ENCODE peak calls at places on chromosomes 3 and 15, in seven cellular contexts. V is progenitor cell of endocrine pancreas, N is A673, Y is Peyer's patch, G is IMR-90, J is neural progenitor cell, K is uterus. M is an unnamed sample.

GRCh38 chr15:68057089-68057488 is 3.0 kb downstream of the PIAS1 start:
- DNase-seq in V (no peak), N (no peak), Y (no peak), G (no peak), J (no peak), K (no peak), M (no peak)

GRCh38 chr3:13053915-13054704 is 19.1 kb downstream of the IQSEC1 start:
- DNase-seq in V (no peak), N (no peak), Y (no peak), G (no peak), J (no peak), K (no peak), M (no peak)

GRCh38 chr3:185831195-185831594 is 6.4 kb upstream of the IGF2BP2 start:
- DNase-seq in V (no peak), N (no peak), Y (no peak), G (no peak), J (no peak), K (no peak), M (no peak)

GRCh38 chr15:48493084-48493762 is 152.3 kb downstream of the FBN1 start:
- DNase-seq in V (no peak), N (no peak), Y (no peak), G (peak), J (no peak), K (peak), M (no peak)

GRCh38 chr3:150232992-150233451 is 175.1 kb upstream of the TSC22D2 start:
- DNase-seq in V (no peak), N (peak), Y (no peak), G (peak), J (no peak), K (no peak), M (no peak)

GRCh38 chr15:79130535-79131130 is 40.1 kb upstream of the RASGRF1 start:
- DNase-seq in V (no peak), N (no peak), Y (no peak), G (no peak), J (peak), K (no peak), M (no peak)

GRCh38 chr15:92910451-92910850 is 10.3 kb downstream of the CHD2 start:
- DNase-seq in V (no peak), N (no peak), Y (no peak), G (no peak), J (no peak), K (no peak), M (no peak)

GRCh38 chr3:123084192-123084591 is 17.4 kb downstream of the PDIA5 start:
- DNase-seq in V (no peak), N (no peak), Y (no peak), G (no peak), J (no peak), K (no peak), M (no peak)

GRCh38 chr3:69370156-69370944 is 15.5 kb downstream of the FRMD4B start:
- DNase-seq in V (no peak), N (no peak), Y (peak), G (no peak), J (no peak), K (peak), M (no peak)

GRCh38 chr3:65871305-65872141 is 167.2 kb downstream of the MAGI1 start:
- DNase-seq in V (no peak), N (peak), Y (peak), G (peak), J (peak), K (peak), M (no peak)

GRCh38 chr3:177211503-177212277 is 14.4 kb upstream of the TBL1XR1 start:
- DNase-seq in V (no peak), N (peak), Y (peak), G (no peak), J (no peak), K (no peak), M (no peak)

GRCh38 chr3:27903447-27903846 is 181.3 kb upstream of the EOMES start:
- DNase-seq in V (no peak), N (no peak), Y (no peak), G (no peak), J (no peak), K (no peak), M (no peak)

GRCh38 chr3:94062513-94063404 is at the start of the genes DHFR2 and NSUN3:
- DNase-seq in V (peak), N (peak), Y (peak), G (peak), J (peak), K (peak), M (peak)

GRCh38 chr3:94065819-94066218 is 3.0 kb downstream of the NSUN3 start:
- DNase-seq in V (no peak), N (no peak), Y (no peak), G (no peak), J (no peak), K (no peak), M (no peak)

GRCh38 chr3:94066829-94067470 is 4.1 kb downstream of the NSUN3 start:
- DNase-seq in V (no peak), N (no peak), Y (no peak), G (no peak), J (no peak), K (no peak), M (no peak)

GRCh38 chr3:94063497-94064119 is 747 bp downstream of the NSUN3 start:
- DNase-seq in V (no peak), N (peak), Y (no peak), G (peak), J (no peak), K (no peak), M (no peak)

DNA sequence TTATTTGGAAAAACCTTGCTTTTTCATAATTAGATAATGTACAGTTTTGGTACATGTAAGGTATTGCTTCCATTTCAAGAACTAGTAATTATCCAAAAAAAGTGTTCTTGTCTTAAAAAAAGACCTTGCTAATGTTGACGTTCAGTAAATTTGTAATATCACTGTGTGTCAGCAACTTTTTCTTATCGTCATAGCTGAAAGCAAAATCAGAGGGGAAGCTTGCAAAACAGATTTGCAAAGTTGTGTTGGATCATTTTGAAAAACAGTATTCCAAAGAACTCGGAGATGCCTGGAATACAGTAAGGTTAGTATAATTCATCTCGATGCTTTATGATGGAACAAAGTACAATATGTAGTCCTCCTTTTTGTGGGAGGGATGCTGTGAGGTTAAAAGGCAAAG is 1.4 kb downstream of the NSUN3 start:
- DNase-seq in V (no peak), N (no peak), Y (no peak), G (no peak), J (no peak), K (no peak), M (no peak)
- TF ChIP-seq CTCF in V (no peak), N (no peak), Y (no peak), G (no peak), J (no peak), K (no peak), M (no peak)

DNA sequence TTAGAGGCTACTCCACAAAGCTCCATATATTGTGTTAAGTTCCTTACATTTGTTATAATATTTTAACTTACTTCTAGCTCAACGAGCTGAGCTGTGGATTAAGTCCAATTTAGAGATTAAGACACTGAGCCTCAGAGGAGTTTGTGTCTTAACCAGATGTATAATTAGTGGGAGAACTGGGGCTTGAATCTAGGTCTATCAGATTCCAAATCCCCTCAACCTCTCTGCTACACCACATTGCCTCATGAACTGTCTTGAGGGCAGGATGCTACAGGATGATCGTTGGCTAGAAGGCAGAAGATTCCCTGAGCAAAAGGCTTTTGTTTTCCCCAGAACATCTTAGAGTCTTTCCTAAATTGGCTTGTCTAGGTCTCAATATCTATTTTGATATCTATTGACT is 890.8 kb downstream of the NAALADL2 start:
- DNase-seq in V (no peak), N (no peak), Y (no peak), G (no peak), J (no peak), K (no peak), M (no peak)
- TF ChIP-seq CTCF in V (no peak), N (no peak), Y (no peak), G (no peak), J (no peak), K (no peak), M (no peak)

DNA sequence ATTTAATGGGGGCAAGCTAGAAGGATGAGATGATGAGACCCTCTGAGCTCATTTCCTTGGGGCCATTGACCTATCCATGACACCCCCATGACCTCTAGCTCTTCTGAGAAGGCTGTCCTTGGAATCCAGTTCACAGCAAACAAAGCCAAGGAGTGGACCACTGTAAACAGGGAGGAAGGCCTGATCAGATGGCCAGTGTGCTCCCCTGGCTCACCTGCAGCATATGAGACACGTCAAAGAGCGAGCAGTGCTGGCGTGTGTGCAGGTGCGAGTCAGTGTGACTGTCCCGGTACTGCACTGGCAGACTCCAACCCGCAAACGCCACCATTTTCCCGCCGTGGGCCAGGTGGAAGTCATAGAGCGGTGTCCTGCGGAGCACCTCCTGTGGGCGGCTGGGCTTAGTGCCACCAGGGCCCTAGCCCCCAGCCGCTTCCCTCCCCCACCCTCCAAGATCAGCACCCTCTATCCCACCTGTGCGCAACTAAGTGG is 339 bp downstream of the AMT start:
- DNase-seq in V (no peak), N (no peak), Y (peak), G (no peak), J (no peak), K (no peak), M (no peak)
- TF ChIP-seq CTCF in V (peak), N (no peak), Y (no peak), G (no peak), J (no peak), K (no peak), M (no peak)

GRCh38 chr15:83784975-83785374 is 131.1 kb downstream of the ADAMTSL3 start:
- DNase-seq in V (no peak), N (no peak), Y (no peak), G (peak), J (no peak), K (no peak), M (no peak)
- TF ChIP-seq CTCF in V (no peak), N (no peak), Y (no peak), G (no peak), J (no peak), K (no peak), M (no peak)

GRCh38 chr3:119378259-119378658 is 84.1 kb downstream of the ARHGAP31 start:
- DNase-seq in V (no peak), N (no peak), Y (no peak), G (no peak), J (no peak), K (no peak), M (no peak)

GRCh38 chr3:119380697-119381096 is 82.7 kb downstream of the TMEM39A start:
- DNase-seq in V (no peak), N (peak), Y (no peak), G (peak), J (no peak), K (no peak), M (no peak)

GRCh38 chr3:119375510-119375909 is 81.3 kb downstream of the ARHGAP31 start:
- DNase-seq in V (no peak), N (no peak), Y (no peak), G (no peak), J (no peak), K (no peak), M (no peak)

GRCh38 chr3:119376758-119377157 is 82.6 kb downstream of the ARHGAP31 start:
- DNase-seq in V (no peak), N (no peak), Y (no peak), G (no peak), J (no peak), K (no peak), M (no peak)

GRCh38 chr3:119375106-119375505 is 80.9 kb downstream of the ARHGAP31 start:
- DNase-seq in V (no peak), N (no peak), Y (no peak), G (no peak), J (no peak), K (no peak), M (no peak)
- TF ChIP-seq CTCF in V (no peak), N (no peak), Y (no peak), G (no peak), J (no peak), K (no peak), M (no peak)

GRCh38 chr3:167493240-167493639 is 19.4 kb upstream of the SERPINI2 start:
- DNase-seq in V (no peak), N (peak), Y (no peak), G (no peak), J (peak), K (no peak), M (no peak)
- TF ChIP-seq CTCF in V (peak), N (peak), Y (no peak), G (no peak), J (peak), K (no peak), M (no peak)

DNA sequence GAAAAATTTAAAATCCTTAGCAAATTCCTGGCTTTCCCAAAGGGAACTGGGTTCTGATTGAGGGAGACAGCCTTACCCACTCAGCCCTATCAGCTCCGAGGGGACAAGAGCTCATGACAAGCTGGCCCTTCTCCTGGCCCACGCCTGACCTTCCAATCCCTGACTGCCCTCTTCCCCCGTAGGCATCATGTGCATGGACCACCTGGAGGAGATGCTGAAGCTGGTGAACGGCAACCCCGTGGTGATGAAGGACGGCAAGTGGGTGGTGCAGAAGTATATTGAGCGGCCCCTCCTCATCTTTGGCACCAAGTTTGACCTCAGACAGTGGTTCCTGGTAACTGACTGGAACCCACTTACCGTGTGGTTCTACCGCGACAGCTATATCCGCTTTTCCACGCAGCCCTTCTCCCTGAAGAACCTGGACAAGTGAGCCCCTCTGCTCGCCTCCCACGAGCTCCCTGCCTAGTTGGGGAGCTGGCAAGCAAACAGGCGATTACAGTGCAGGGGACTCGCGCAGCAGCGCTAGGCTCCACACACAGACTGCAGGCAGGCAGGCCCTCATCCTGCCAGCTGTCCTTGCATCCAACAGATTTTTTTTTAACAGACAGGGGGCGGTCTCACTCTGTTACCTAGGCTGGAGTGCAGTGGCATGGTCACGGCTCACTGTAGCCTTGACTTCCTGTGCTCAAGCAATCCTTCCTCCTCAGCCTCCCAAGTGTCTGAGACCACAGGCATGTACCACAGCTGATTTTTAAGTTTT is 16.8 kb downstream of the RPUSD3 start:
- DNase-seq in V (no peak), N (peak), Y (peak), G (no peak), J (peak), K (no peak), M (no peak)
- TF ChIP-seq CTCF in V (peak), N (peak), Y (peak), G (peak), J (peak), K (no peak), M (no peak)

DNA sequence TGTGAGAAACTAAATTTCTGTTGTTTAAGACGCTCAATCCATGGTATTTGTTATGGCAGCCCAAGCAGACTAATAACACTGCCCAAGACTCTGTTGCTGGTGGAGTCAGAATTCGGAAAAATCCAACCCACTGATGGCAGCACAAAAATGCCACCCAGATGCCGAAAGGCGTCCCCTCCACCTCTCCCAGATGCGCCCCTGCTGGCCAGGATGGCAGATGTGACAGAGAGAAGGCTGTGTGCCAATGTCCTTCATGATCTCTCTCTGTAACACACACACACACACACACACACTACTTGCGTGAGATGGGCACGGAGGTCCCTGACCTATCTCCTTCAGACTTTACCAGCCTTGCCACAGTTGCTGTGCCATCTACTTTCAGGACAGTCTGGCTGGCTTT is 10.9 kb upstream of the LYSMD4 start:
- DNase-seq in V (no peak), N (no peak), Y (no peak), G (no peak), J (no peak), K (no peak), M (no peak)
- TF ChIP-seq CTCF in V (no peak), N (peak), Y (no peak), G (no peak), J (peak), K (no peak), M (no peak)

GRCh38 chr3:52052831-52053306 is 3.5 kb downstream of the DUSP7 start:
- DNase-seq in V (no peak), N (peak), Y (peak), G (peak), J (peak), K (peak), M (peak)

GRCh38 chr3:52055537-52056351 is 627 bp downstream of the DUSP7 start:
- DNase-seq in V (peak), N (peak), Y (peak), G (peak), J (peak), K (no peak), M (peak)

GRCh38 chr3:52054689-52055511 is 1.5 kb downstream of the DUSP7 start:
- DNase-seq in V (no peak), N (no peak), Y (no peak), G (peak), J (peak), K (no peak), M (no peak)

GRCh38 chr3:52051444-52051843 is 4.9 kb downstream of the DUSP7 start:
- DNase-seq in V (no peak), N (no peak), Y (no peak), G (no peak), J (no peak), K (no peak), M (no peak)

GRCh38 chr3:52053307-52054304 is 2.8 kb downstream of the DUSP7 start:
- DNase-seq in V (no peak), N (peak), Y (no peak), G (peak), J (peak), K (peak), M (peak)
- TF ChIP-seq CTCF in V (no peak), N (no peak), Y (no peak), G (no peak), J (peak), K (peak), M (peak)